ENCODE peak calls at places on chromosome 11, in nine cellular contexts. P, V, D, H, G, T, N, K and M are unnamed samples.

GRCh38 chr11:21810650-21811049 is 382.2 kb upstream of the ANO5 start:
- DNase-seq in P (no peak), V (peak; percentile 55), D (no peak), H (no peak), G (peak; percentile 6), T (no peak), N (no peak), K (no peak), M (no peak)

GRCh38 chr11:14026961-14027360 is 64.4 kb downstream of the SPON1 start:
- DNase-seq in P (peak; percentile 59), V (no peak), D (no peak), H (peak; percentile 6), G (no peak), T (peak; percentile 48), N (no peak), K (no peak), M (no peak)

GRCh38 chr11:78150346-78150745 is 10.9 kb upstream of the ALG8 start:
- DNase-seq in P (no peak), V (no peak), D (no peak), H (no peak), G (no peak), T (no peak), N (no peak), K (no peak), M (no peak)

GRCh38 chr11:86446163-86446923 is 71.7 kb downstream of the CCDC81 start:
- DNase-seq in P (no peak), V (no peak), D (no peak), H (no peak), G (no peak), T (no peak), N (no peak), K (no peak), M (no peak)

GRCh38 chr11:75654314-75654713 is 14.5 kb downstream of the MAP6 start:
- DNase-seq in P (no peak), V (no peak), D (no peak), H (no peak), G (no peak), T (peak; percentile 84), N (no peak), K (no peak), M (no peak)

GRCh38 chr11:14972581-14973490 is 685 bp upstream of the CALCA start:
- DNase-seq in P (no peak), V (no peak), D (no peak), H (no peak), G (no peak), T (no peak), N (no peak), K (no peak), M (no peak)

GRCh38 chr11:11899401-11899800 is 57.6 kb downstream of the USP47 start:
- DNase-seq in P (no peak), V (no peak), D (no peak), H (no peak), G (peak; percentile 11), T (no peak), N (no peak), K (no peak), M (no peak)

GRCh38 chr11:102438311-102439062 is 14.1 kb downstream of the TMEM123 start:
- DNase-seq in P (no peak), V (no peak), D (peak; percentile 41), H (no peak), G (no peak), T (no peak), N (no peak), K (no peak), M (no peak)

GRCh38 chr11:59802639-59803176 is 7.9 kb downstream of the MRPL16 start:
- DNase-seq in P (no peak), V (peak; percentile 68), D (no peak), H (peak; percentile 66), G (peak; percentile 58), T (peak; percentile 58), N (no peak), K (peak; percentile 46), M (peak; percentile 74)

GRCh38 chr11:100757636-100758035 is 70.5 kb downstream of the ARHGAP42 start:
- DNase-seq in P (no peak), V (no peak), D (no peak), H (no peak), G (no peak), T (no peak), N (no peak), K (no peak), M (no peak)

GRCh38 chr11:126328001-126328390 is 24.1 kb downstream of the DCPS start:
- DNase-seq in P (no peak), V (no peak), D (no peak), H (no peak), G (no peak), T (no peak), N (no peak), K (no peak), M (no peak)

GRCh38 chr11:57792060-57792541 is 30.5 kb downstream of the CTNND1 start:
- DNase-seq in P (peak; percentile 81), V (peak; percentile 98), D (peak; percentile 93), H (peak; percentile 84), G (no peak), T (peak; percentile 53), N (peak; percentile 63), K (no peak), M (no peak)

GRCh38 chr11:118396097-118396501 is 5.3 kb upstream of the ATP5MG start:
- DNase-seq in P (no peak), V (no peak), D (no peak), H (no peak), G (no peak), T (no peak), N (no peak), K (no peak), M (no peak)

DNA sequence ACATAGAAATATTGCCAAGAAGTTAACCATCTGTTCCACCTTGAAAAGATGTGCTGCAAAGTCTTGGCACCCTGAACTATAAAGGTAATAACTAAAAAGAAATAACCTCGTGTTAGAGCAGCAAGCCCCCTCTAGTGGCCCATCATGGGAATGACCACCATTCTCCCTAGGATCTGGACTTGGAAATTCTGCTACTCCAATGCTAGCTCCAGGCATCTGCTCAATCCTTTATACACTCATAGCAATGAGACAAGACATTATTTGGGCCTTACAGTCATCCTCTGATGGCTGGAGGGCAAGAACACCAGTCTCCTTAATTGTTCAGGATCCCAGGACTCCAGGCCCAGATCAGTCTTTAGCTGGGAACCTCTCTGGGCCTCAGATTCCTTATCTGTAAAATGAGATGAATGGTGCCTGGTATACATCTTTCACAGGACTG is 76.0 kb downstream of the CWC15 start:
- DNase-seq in P (peak; percentile 51), V (peak; percentile 62), D (no peak), H (peak; percentile 58), G (peak; percentile 42), T (peak; percentile 45), N (peak; percentile 58), K (peak; percentile 47), M (peak; percentile 59)
- TF ChIP-seq POLR2A in P (no peak), V (no peak), D (no peak), H (no peak), G (no peak), T (no peak), N (no peak), K (no peak), M (no peak)

GRCh38 chr11:117198613-117199012 is 557 bp upstream of the TAGLN start:
- DNase-seq in P (no peak), V (no peak), D (no peak), H (no peak), G (no peak), T (no peak), N (no peak), K (no peak), M (no peak)
- H3K4me3 ChIP-seq in P (peak overlapping the region; percentile 80), V (no peak overlapping the region), D (no peak overlapping the region), H (no peak overlapping the region), G (peak overlapping the region; percentile 23), T (peak overlapping the region; percentile 23), N (no peak overlapping the region), K (peak overlapping the region; percentile 28), M (no peak overlapping the region)

DNA sequence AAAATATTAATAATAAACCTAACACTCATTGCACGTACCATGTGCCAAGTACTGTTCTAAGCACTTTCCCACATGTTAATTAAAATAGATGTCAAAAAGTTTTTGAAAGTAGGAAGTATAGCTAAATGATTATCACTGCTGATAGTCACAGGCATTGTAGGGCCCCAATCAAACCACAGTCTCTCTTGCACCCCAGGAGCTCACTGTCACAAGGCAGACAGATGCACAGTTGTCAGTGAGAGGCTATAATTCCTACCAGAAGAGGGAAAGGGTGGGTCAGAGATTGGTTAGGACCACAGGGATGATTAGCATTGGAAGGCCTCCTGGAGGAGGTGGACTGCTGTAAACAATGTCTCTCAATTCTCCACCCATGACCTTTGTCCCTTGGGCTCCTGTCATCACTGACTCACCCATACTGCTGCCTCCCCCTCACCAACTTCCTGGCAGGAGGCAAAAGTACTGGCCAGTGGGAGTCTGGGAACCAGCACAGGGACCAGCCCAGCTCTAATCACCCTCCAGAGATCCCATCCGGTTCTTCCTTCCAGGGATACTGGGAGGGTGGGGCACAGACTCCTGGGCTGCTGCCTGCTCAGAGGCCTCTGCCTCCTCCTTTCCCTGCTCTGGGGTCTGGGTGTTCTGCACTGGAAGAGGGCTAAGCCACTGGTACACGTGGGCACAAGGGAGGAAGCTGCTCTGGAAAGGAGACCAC is 1.1 kb upstream of the POLD4 start:
- DNase-seq in P (peak; percentile 75), V (peak; percentile 83), D (no peak), H (peak; percentile 86), G (peak; percentile 98), T (peak; percentile 98), N (peak; percentile 85), K (peak; percentile 92), M (peak; percentile 92)
- TF ChIP-seq POLR2A in P (peak; percentile 36), V (no peak), D (peak; percentile 70), H (no peak), G (peak; percentile 46), T (peak; percentile 15), N (peak; percentile 84), K (no peak), M (peak; percentile 31)

GRCh38 chr11:64776875-64777274 is 1.5 kb downstream of the SF1 start:
- DNase-seq in P (no peak), V (no peak), D (no peak), H (no peak), G (no peak), T (no peak), N (no peak), K (no peak), M (no peak)

GRCh38 chr11:64778223-64778472 is 194 bp downstream of the SF1 start:
- DNase-seq in P (no peak), V (no peak), D (no peak), H (no peak), G (no peak), T (no peak), N (no peak), K (no peak), M (peak; percentile 84)

GRCh38 chr11:64778473-64779298 is at the start of gene SF1:
- DNase-seq in P (peak; percentile 99), V (peak; percentile 100), D (peak; percentile 99), H (peak; percentile 100), G (peak; percentile 100), T (peak; percentile 100), N (peak; percentile 99), K (peak; percentile 100), M (peak; percentile 98)

GRCh38 chr11:64777449-64778222 is 706 bp downstream of the SF1 start:
- DNase-seq in P (peak; percentile 90), V (peak; percentile 86), D (peak; percentile 78), H (peak; percentile 84), G (peak; percentile 81), T (peak; percentile 75), N (peak; percentile 86), K (no peak), M (peak; percentile 97)

DNA sequence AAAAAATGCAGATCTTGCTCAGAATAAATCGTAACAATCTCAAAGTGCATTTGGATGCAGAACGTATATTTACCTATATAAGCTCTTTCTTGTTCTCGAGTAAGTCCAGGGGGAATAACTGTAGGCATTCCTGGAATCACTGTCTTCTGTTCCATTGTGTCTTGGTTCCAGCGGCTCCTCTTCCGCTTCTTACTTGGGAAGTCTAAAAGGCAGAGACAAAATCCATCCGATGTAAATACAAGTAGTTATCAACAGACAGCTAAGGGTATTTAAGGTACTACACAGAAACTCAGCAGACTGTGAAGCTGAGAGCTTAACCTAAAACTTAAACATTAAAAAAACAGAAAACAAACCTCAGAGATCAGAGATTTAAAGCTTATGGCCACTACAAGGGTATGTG is 1.9 kb downstream of the SF1 start:
- DNase-seq in P (no peak), V (no peak), D (no peak), H (no peak), G (no peak), T (no peak), N (no peak), K (no peak), M (no peak)
- H3K4me3 ChIP-seq in P (peak overlapping the region; percentile 96), V (peak overlapping the region; percentile 91), D (peak overlapping the region; percentile 99), H (no peak overlapping the region), G (peak overlapping the region; percentile 90), T (no peak overlapping the region), N (peak overlapping the region; percentile 92), K (peak overlapping the region; percentile 92), M (peak overlapping the region; percentile 67)